ENCODE peak calls at places on chromosomes 3 and 15, in ten cellular contexts. One of them, this sample, is unnamed.

GRCh38 chr3:197891-198491 is 1.4 kb downstream of the CHL1 start:
- DNase-seq in GM12891: peak
- DNase-seq in H54: no peak
- DNase-seq in neural crest cell: peak
- DNase-seq in HFFc6: no peak
- DNase-seq in stimulated activated naive CD4-positive, alpha-beta T cell treated with Interleukin-2 at 50 U/mL for 16 hours: no peak
- DNase-seq in RWPE1: no peak
- DNase-seq in activated CD4-positive, alpha-beta T cell treated with anti-CD3 and anti-CD28 coated beads, Interleukin-2, amount 50 U/mL, for 1 hour: no peak
- DNase-seq in NCI-H1417 treated with DMSO at 0.1 percent for 48 hours: no peak
- DNase-seq in HS-5: no peak
- DNase-seq in this sample: no peak

GRCh38 chr3:52704611-52705437 is 767 bp downstream of the GLT8D1 start:
- DNase-seq in GM12891: no peak
- DNase-seq in H54: peak
- DNase-seq in neural crest cell: no peak
- DNase-seq in HFFc6: peak
- DNase-seq in stimulated activated naive CD4-positive, alpha-beta T cell treated with Interleukin-2 at 50 U/mL for 16 hours: no peak
- DNase-seq in RWPE1: no peak
- DNase-seq in activated CD4-positive, alpha-beta T cell treated with anti-CD3 and anti-CD28 coated beads, Interleukin-2, amount 50 U/mL, for 1 hour: peak
- DNase-seq in NCI-H1417 treated with DMSO at 0.1 percent for 48 hours: no peak
- DNase-seq in HS-5: no peak
- DNase-seq in this sample: no peak

GRCh38 chr15:45790325-45790943 is 155.6 kb downstream of the SQOR start:
- DNase-seq in GM12891: peak
- DNase-seq in H54: peak
- DNase-seq in neural crest cell: peak
- DNase-seq in HFFc6: no peak
- DNase-seq in stimulated activated naive CD4-positive, alpha-beta T cell treated with Interleukin-2 at 50 U/mL for 16 hours: no peak
- DNase-seq in RWPE1: peak
- DNase-seq in activated CD4-positive, alpha-beta T cell treated with anti-CD3 and anti-CD28 coated beads, Interleukin-2, amount 50 U/mL, for 1 hour: no peak
- DNase-seq in NCI-H1417 treated with DMSO at 0.1 percent for 48 hours: peak
- DNase-seq in HS-5: no peak
- DNase-seq in this sample: no peak

GRCh38 chr15:45414215-45414885 is 36.0 kb upstream of the GATM start:
- DNase-seq in GM12891: no peak
- DNase-seq in H54: no peak
- DNase-seq in neural crest cell: no peak
- DNase-seq in HFFc6: no peak
- DNase-seq in stimulated activated naive CD4-positive, alpha-beta T cell treated with Interleukin-2 at 50 U/mL for 16 hours: no peak
- DNase-seq in RWPE1: no peak
- DNase-seq in activated CD4-positive, alpha-beta T cell treated with anti-CD3 and anti-CD28 coated beads, Interleukin-2, amount 50 U/mL, for 1 hour: no peak
- DNase-seq in NCI-H1417 treated with DMSO at 0.1 percent for 48 hours: no peak
- DNase-seq in HS-5: no peak
- DNase-seq in this sample: no peak

GRCh38 chr15:85475711-85476110 is 95.3 kb downstream of the AKAP13 start:
- DNase-seq in GM12891: no peak
- DNase-seq in H54: no peak
- DNase-seq in neural crest cell: no peak
- DNase-seq in HFFc6: no peak
- DNase-seq in stimulated activated naive CD4-positive, alpha-beta T cell treated with Interleukin-2 at 50 U/mL for 16 hours: no peak
- DNase-seq in RWPE1: no peak
- DNase-seq in activated CD4-positive, alpha-beta T cell treated with anti-CD3 and anti-CD28 coated beads, Interleukin-2, amount 50 U/mL, for 1 hour: no peak
- DNase-seq in NCI-H1417 treated with DMSO at 0.1 percent for 48 hours: no peak
- DNase-seq in HS-5: no peak
- DNase-seq in this sample: no peak

GRCh38 chr15:44729394-44729913 is 6.9 kb upstream of the TRIM69 start:
- DNase-seq in GM12891: no peak
- DNase-seq in H54: no peak
- DNase-seq in neural crest cell: no peak
- DNase-seq in HFFc6: no peak
- DNase-seq in stimulated activated naive CD4-positive, alpha-beta T cell treated with Interleukin-2 at 50 U/mL for 16 hours: peak
- DNase-seq in RWPE1: no peak
- DNase-seq in activated CD4-positive, alpha-beta T cell treated with anti-CD3 and anti-CD28 coated beads, Interleukin-2, amount 50 U/mL, for 1 hour: no peak
- DNase-seq in NCI-H1417 treated with DMSO at 0.1 percent for 48 hours: no peak
- DNase-seq in HS-5: no peak
- DNase-seq in this sample: no peak

GRCh38 chr3:135034881-135035440 is 239.9 kb downstream of the EPHB1 start:
- DNase-seq in GM12891: no peak
- DNase-seq in H54: no peak
- DNase-seq in neural crest cell: no peak
- DNase-seq in HFFc6: no peak
- DNase-seq in stimulated activated naive CD4-positive, alpha-beta T cell treated with Interleukin-2 at 50 U/mL for 16 hours: no peak
- DNase-seq in RWPE1: no peak
- DNase-seq in activated CD4-positive, alpha-beta T cell treated with anti-CD3 and anti-CD28 coated beads, Interleukin-2, amount 50 U/mL, for 1 hour: no peak
- DNase-seq in NCI-H1417 treated with DMSO at 0.1 percent for 48 hours: no peak
- DNase-seq in HS-5: no peak
- DNase-seq in this sample: no peak

GRCh38 chr3:148614463-148614862 is 83.2 kb upstream of the AGTR1 start:
- DNase-seq in GM12891: no peak
- DNase-seq in H54: no peak
- DNase-seq in neural crest cell: no peak
- DNase-seq in HFFc6: no peak
- DNase-seq in stimulated activated naive CD4-positive, alpha-beta T cell treated with Interleukin-2 at 50 U/mL for 16 hours: no peak
- DNase-seq in RWPE1: no peak
- DNase-seq in activated CD4-positive, alpha-beta T cell treated with anti-CD3 and anti-CD28 coated beads, Interleukin-2, amount 50 U/mL, for 1 hour: no peak
- DNase-seq in NCI-H1417 treated with DMSO at 0.1 percent for 48 hours: no peak
- DNase-seq in HS-5: no peak
- DNase-seq in this sample: no peak

This sample was measured in naive thymus-derived CD4-positive, alpha-beta T cell.